ENCODE peak calls at places on chromosome 9, in five cellular contexts. One of them, this sample, is unnamed.

GRCh38 chr9:88949425-88949824 is 41.8 kb upstream of the S1PR3 start:
- DNase-seq in upper lobe of right lung: no peak
- DNase-seq in choroid plexus epithelial cell: peak
- DNase-seq in HCT116: no peak
- DNase-seq in omental fat pad: no peak
- DNase-seq in this sample: no peak

GRCh38 chr9:17719053-17719452 is 140.2 kb downstream of the SH3GL2 start:
- DNase-seq in HCT116: no peak
- DNase-seq in upper lobe of right lung: no peak
- DNase-seq in omental fat pad: no peak
- DNase-seq in choroid plexus epithelial cell: no peak
- DNase-seq in this sample: no peak

GRCh38 chr9:136488247-136489214 is 5.7 kb upstream of the SEC16A start:
- DNase-seq in HCT116: no peak
- DNase-seq in upper lobe of right lung: peak
- DNase-seq in omental fat pad: peak
- DNase-seq in choroid plexus epithelial cell: peak
- DNase-seq in this sample: no peak

GRCh38 chr9:89588271-89588879 is 16.4 kb upstream of the GADD45G start:
- DNase-seq in omental fat pad: no peak
- DNase-seq in HCT116: no peak
- DNase-seq in upper lobe of right lung: no peak
- DNase-seq in choroid plexus epithelial cell: no peak
- DNase-seq in this sample: no peak

GRCh38 chr9:88775037-88775471 is 216.2 kb upstream of the S1PR3 start:
- DNase-seq in upper lobe of right lung: no peak
- DNase-seq in choroid plexus epithelial cell: peak
- DNase-seq in HCT116: no peak
- DNase-seq in omental fat pad: no peak
- DNase-seq in this sample: no peak

GRCh38 chr9:113350937-113351336 is 1.6 kb downstream of the BSPRY start:
- DNase-seq in upper lobe of right lung: no peak
- DNase-seq in omental fat pad: no peak
- DNase-seq in choroid plexus epithelial cell: no peak
- DNase-seq in HCT116: no peak
- DNase-seq in this sample: no peak

GRCh38 chr9:125203259-125203658 is 2.9 kb downstream of the RABEPK start:
- DNase-seq in upper lobe of right lung: no peak
- DNase-seq in choroid plexus epithelial cell: peak
- DNase-seq in omental fat pad: no peak
- DNase-seq in HCT116: no peak
- DNase-seq in this sample: no peak

GRCh38 chr9:75505654-75506053 is 384.8 kb upstream of the PCSK5 start:
- DNase-seq in HCT116: no peak
- DNase-seq in omental fat pad: no peak
- DNase-seq in upper lobe of right lung: no peak
- DNase-seq in choroid plexus epithelial cell: no peak
- DNase-seq in this sample: no peak

GRCh38 chr9:82489579-82489915 is 501.0 kb downstream of the SPATA31D1 start:
- DNase-seq in upper lobe of right lung: no peak
- DNase-seq in choroid plexus epithelial cell: no peak
- DNase-seq in omental fat pad: no peak
- DNase-seq in HCT116: no peak
- DNase-seq in this sample: no peak

GRCh38 chr9:18824095-18824666 is 208.8 kb downstream of the SAXO1 start:
- DNase-seq in choroid plexus epithelial cell: peak
- DNase-seq in upper lobe of right lung: no peak
- DNase-seq in HCT116: no peak
- DNase-seq in omental fat pad: no peak
- DNase-seq in this sample: no peak

GRCh38 chr9:84003246-84003645 is 22.6 kb downstream of the RMI1 start:
- DNase-seq in choroid plexus epithelial cell: no peak
- DNase-seq in upper lobe of right lung: no peak
- DNase-seq in omental fat pad: no peak
- DNase-seq in HCT116: no peak
- DNase-seq in this sample: no peak

GRCh38 chr9:84397822-84398221 is 57.3 kb upstream of the SLC28A3 start:
- DNase-seq in HCT116: no peak
- DNase-seq in omental fat pad: no peak
- DNase-seq in choroid plexus epithelial cell: peak
- DNase-seq in upper lobe of right lung: no peak
- DNase-seq in this sample: no peak

GRCh38 chr9:82367016-82367415 is 378.4 kb downstream of the SPATA31D1 start:
- DNase-seq in HCT116: no peak
- DNase-seq in omental fat pad: no peak
- DNase-seq in upper lobe of right lung: no peak
- DNase-seq in choroid plexus epithelial cell: no peak
- DNase-seq in this sample: no peak

GRCh38 chr9:112475318-112475717 is 11.3 kb upstream of the KIAA1958 start:
- DNase-seq in omental fat pad: no peak
- DNase-seq in upper lobe of right lung: no peak
- DNase-seq in choroid plexus epithelial cell: no peak
- DNase-seq in HCT116: no peak
- DNase-seq in this sample: no peak

GRCh38 chr9:118609355-118610044 is 759.7 kb downstream of the BRINP1 start:
- DNase-seq in HCT116: no peak
- DNase-seq in upper lobe of right lung: no peak
- DNase-seq in omental fat pad: no peak
- DNase-seq in choroid plexus epithelial cell: peak
- DNase-seq in this sample: no peak

GRCh38 chr9:14180077-14180941 is 133.6 kb downstream of the NFIB start:
- DNase-seq in upper lobe of right lung: no peak
- DNase-seq in omental fat pad: no peak
- DNase-seq in choroid plexus epithelial cell: no peak
- DNase-seq in HCT116: no peak
- DNase-seq in this sample: no peak

GRCh38 chr9:22210262-22210661 is 201.2 kb upstream of the CDKN2B start:
- DNase-seq in omental fat pad: no peak
- DNase-seq in HCT116: no peak
- DNase-seq in upper lobe of right lung: no peak
- DNase-seq in choroid plexus epithelial cell: peak
- DNase-seq in this sample: no peak

GRCh38 chr9:121725008-121725795 is 73.8 kb downstream of the DAB2IP start:
- DNase-seq in choroid plexus epithelial cell: peak
- DNase-seq in upper lobe of right lung: peak
- DNase-seq in omental fat pad: peak
- DNase-seq in HCT116: no peak
- DNase-seq in this sample: no peak

GRCh38 chr9:3828495-3828894 is 302.7 kb upstream of the RFX3 start:
- DNase-seq in upper lobe of right lung: no peak
- DNase-seq in omental fat pad: no peak
- DNase-seq in HCT116: no peak
- DNase-seq in choroid plexus epithelial cell: peak
- DNase-seq in this sample: no peak

GRCh38 chr9:82558855-82559615 is 503.9 kb downstream of the RASEF start:
- DNase-seq in omental fat pad: no peak
- DNase-seq in HCT116: no peak
- DNase-seq in upper lobe of right lung: no peak
- DNase-seq in choroid plexus epithelial cell: peak
- DNase-seq in this sample: no peak

GRCh38 chr9:29873579-29873978 is 2300.3 kb upstream of the C9orf72 start:
- DNase-seq in upper lobe of right lung: no peak
- DNase-seq in choroid plexus epithelial cell: no peak
- DNase-seq in HCT116: no peak
- DNase-seq in omental fat pad: no peak
- DNase-seq in this sample: no peak

GRCh38 chr9:16543225-16543624 is 327.2 kb downstream of the BNC2 start:
- DNase-seq in HCT116: no peak
- DNase-seq in choroid plexus epithelial cell: no peak
- DNase-seq in upper lobe of right lung: no peak
- DNase-seq in omental fat pad: no peak
- DNase-seq in this sample: no peak

GRCh38 chr9:31490551-31491106 is 893.8 kb upstream of the ACO1 start:
- DNase-seq in upper lobe of right lung: no peak
- DNase-seq in choroid plexus epithelial cell: no peak
- DNase-seq in omental fat pad: no peak
- DNase-seq in HCT116: no peak
- DNase-seq in this sample: no peak

GRCh38 chr9:83340451-83340850 is 197.8 kb downstream of the FRMD3 start:
- DNase-seq in HCT116: no peak
- DNase-seq in upper lobe of right lung: no peak
- DNase-seq in choroid plexus epithelial cell: peak
- DNase-seq in omental fat pad: no peak
- DNase-seq in this sample: no peak

GRCh38 chr9:83447351-83447750 is 90.8 kb downstream of the FRMD3 start:
- DNase-seq in HCT116: no peak
- DNase-seq in upper lobe of right lung: no peak
- DNase-seq in omental fat pad: no peak
- DNase-seq in choroid plexus epithelial cell: no peak
- DNase-seq in this sample: no peak

GRCh38 chr9:69317081-69317480 is 7.9 kb upstream of the ENTREP1 start:
- DNase-seq in HCT116: no peak
- DNase-seq in choroid plexus epithelial cell: no peak
- DNase-seq in upper lobe of right lung: no peak
- DNase-seq in omental fat pad: no peak
- DNase-seq in this sample: no peak

GRCh38 chr9:76704601-76705204 is 59.5 kb upstream of the PCA3 start:
- DNase-seq in upper lobe of right lung: no peak
- DNase-seq in choroid plexus epithelial cell: peak
- DNase-seq in HCT116: peak
- DNase-seq in omental fat pad: no peak
- DNase-seq in this sample: no peak

GRCh38 chr9:545480-545879 is 296.0 kb upstream of the DMRT1 start:
- DNase-seq in upper lobe of right lung: no peak
- DNase-seq in omental fat pad: no peak
- DNase-seq in choroid plexus epithelial cell: no peak
- DNase-seq in HCT116: no peak
- DNase-seq in this sample: no peak

GRCh38 chr9:546235-546634 is 295.3 kb upstream of the DMRT1 start:
- DNase-seq in omental fat pad: no peak
- DNase-seq in choroid plexus epithelial cell: no peak
- DNase-seq in HCT116: no peak
- DNase-seq in upper lobe of right lung: no peak
- DNase-seq in this sample: no peak

GRCh38 chr9:546797-547223 is 294.7 kb upstream of the DMRT1 start:
- DNase-seq in omental fat pad: no peak
- DNase-seq in upper lobe of right lung: no peak
- DNase-seq in HCT116: no peak
- DNase-seq in choroid plexus epithelial cell: peak
- DNase-seq in this sample: no peak

GRCh38 chr9:549425-549997 is 292.0 kb upstream of the DMRT1 start:
- DNase-seq in omental fat pad: no peak
- DNase-seq in upper lobe of right lung: no peak
- DNase-seq in HCT116: no peak
- DNase-seq in choroid plexus epithelial cell: no peak
- DNase-seq in this sample: no peak

DNA sequence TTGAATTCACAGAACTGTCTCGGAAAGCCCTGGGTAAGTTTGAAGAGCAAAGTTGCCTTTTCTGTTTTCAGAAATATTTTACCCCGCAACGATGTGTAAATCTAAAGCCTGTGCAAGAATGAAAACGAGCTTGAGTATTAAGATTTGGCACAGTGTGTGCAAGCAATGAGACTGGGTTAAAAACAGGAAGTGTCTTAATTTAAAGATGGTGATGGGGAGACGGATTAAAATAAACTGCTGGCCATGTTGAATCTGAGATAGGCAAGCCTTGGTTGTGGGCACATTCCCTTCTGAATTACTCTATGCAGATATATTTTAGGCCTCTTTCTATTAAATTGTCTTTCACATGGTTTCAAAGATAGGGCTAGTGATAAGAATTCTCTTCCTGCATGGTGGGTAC is 294.2 kb upstream of the DMRT1 start:
- DNase-seq in choroid plexus epithelial cell: no peak
- DNase-seq in upper lobe of right lung: no peak
- DNase-seq in HCT116: no peak
- DNase-seq in omental fat pad: no peak
- DNase-seq in this sample: no peak
- TF ChIP-seq CTCF in choroid plexus epithelial cell: no peak
- TF ChIP-seq CTCF in upper lobe of right lung: no peak
- TF ChIP-seq CTCF in HCT116: no peak
- TF ChIP-seq CTCF in omental fat pad: no peak
- TF ChIP-seq CTCF in this sample: no peak

GRCh38 chr9:87189006-87189405 is 241.7 kb upstream of the GAS1 start:
- DNase-seq in choroid plexus epithelial cell: peak
- DNase-seq in omental fat pad: no peak
- DNase-seq in upper lobe of right lung: no peak
- DNase-seq in HCT116: no peak
- DNase-seq in this sample: no peak

GRCh38 chr9:87187656-87188055 is 240.3 kb upstream of the GAS1 start:
- DNase-seq in omental fat pad: no peak
- DNase-seq in choroid plexus epithelial cell: no peak
- DNase-seq in HCT116: no peak
- DNase-seq in upper lobe of right lung: no peak
- DNase-seq in this sample: no peak

GRCh38 chr9:87180846-87181245 is 233.5 kb upstream of the GAS1 start:
- DNase-seq in omental fat pad: no peak
- DNase-seq in HCT116: no peak
- DNase-seq in choroid plexus epithelial cell: no peak
- DNase-seq in upper lobe of right lung: no peak
- DNase-seq in this sample: no peak

GRCh38 chr9:87181670-87182069 is 234.4 kb upstream of the GAS1 start:
- DNase-seq in upper lobe of right lung: no peak
- DNase-seq in omental fat pad: no peak
- DNase-seq in HCT116: no peak
- DNase-seq in choroid plexus epithelial cell: no peak
- DNase-seq in this sample: no peak

GRCh38 chr9:87184956-87185642 is 237.8 kb upstream of the GAS1 start:
- DNase-seq in HCT116: no peak
- DNase-seq in choroid plexus epithelial cell: peak
- DNase-seq in omental fat pad: no peak
- DNase-seq in upper lobe of right lung: no peak
- DNase-seq in this sample: no peak
- TF ChIP-seq CTCF in HCT116: no peak
- TF ChIP-seq CTCF in choroid plexus epithelial cell: no peak
- TF ChIP-seq CTCF in omental fat pad: no peak
- TF ChIP-seq CTCF in upper lobe of right lung: no peak
- TF ChIP-seq CTCF in this sample: no peak

GRCh38 chr9:137605146-137606004 is at the start of gene ARRDC1:
- DNase-seq in omental fat pad: peak
- DNase-seq in upper lobe of right lung: peak
- DNase-seq in choroid plexus epithelial cell: peak
- DNase-seq in HCT116: peak
- DNase-seq in this sample: no peak
- TF ChIP-seq CTCF in omental fat pad: no peak
- TF ChIP-seq CTCF in upper lobe of right lung: no peak
- TF ChIP-seq CTCF in choroid plexus epithelial cell: no peak
- TF ChIP-seq CTCF in HCT116: no peak
- TF ChIP-seq CTCF in this sample: peak

DNA sequence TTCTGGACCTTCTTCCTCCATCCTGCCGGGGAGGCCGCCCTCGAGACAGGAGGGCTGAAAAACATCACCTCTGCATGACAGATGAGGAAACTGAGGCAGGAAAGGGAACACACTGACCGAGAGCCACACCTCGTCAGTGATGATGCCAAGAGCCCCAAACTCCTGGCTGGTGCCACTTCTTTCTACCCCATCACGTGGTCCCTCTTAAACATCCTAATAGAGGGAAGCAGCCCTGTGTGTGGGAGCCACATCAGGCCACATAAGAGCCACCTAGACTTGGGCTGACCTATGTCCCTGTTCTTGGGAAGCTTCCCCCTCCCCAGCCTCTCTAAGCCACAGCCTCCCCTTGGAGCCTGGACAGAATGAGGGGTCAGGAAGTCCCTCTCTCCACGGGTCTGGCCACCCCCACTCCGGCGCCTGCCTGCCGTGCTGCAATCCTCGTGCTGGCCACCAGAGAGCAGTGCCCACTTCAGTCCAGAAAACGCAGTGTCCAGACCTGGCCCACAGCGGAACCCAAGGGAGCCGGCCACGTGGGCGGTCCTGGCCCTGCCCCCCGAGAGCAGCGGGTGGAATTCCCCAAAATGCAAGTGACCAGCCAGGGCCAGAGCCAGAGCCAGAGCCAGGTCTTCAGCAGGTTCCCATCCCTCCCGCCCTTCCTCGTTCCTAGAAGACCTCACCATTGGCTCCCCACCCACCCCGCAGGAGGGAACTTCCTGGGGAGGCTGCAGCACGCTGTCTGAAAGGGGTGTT is 54.7 kb upstream of the SARDH start:
- DNase-seq in upper lobe of right lung: peak
- DNase-seq in HCT116: peak
- DNase-seq in omental fat pad: peak
- DNase-seq in choroid plexus epithelial cell: peak
- DNase-seq in this sample: no peak
- TF ChIP-seq CTCF in upper lobe of right lung: peak
- TF ChIP-seq CTCF in HCT116: peak
- TF ChIP-seq CTCF in omental fat pad: no peak
- TF ChIP-seq CTCF in choroid plexus epithelial cell: peak
- TF ChIP-seq CTCF in this sample: peak

This sample was measured in chondrocyte.